ENCODE peak calls at places on chromosomes 7 and 10, in five cellular contexts. B is OCI-LY7, M is hepatocyte, O is PC-3, S is HCT116. J is an unnamed sample. For H4K20me1, the result is how much of the 10 kb centered on the place peaks cover.

GRCh38 chr10:13862541-13863233 is 275.9 kb downstream of the PRPF18 start:
- DNase-seq in M (no peak), B (no peak), S (no peak), O (peak), J (no peak)

GRCh38 chr7:153604-154003 is 38.8 kb upstream of the FAM20C start:
- DNase-seq in S (no peak), M (no peak), B (no peak), O (no peak), J (no peak)

GRCh38 chr10:124354411-124355382 is 64.0 kb downstream of the OAT start:
- DNase-seq in M (peak), B (no peak), S (peak), O (no peak), J (peak)

GRCh38 chr7:3179456-3179855 is 121.6 kb upstream of the SDK1 start:
- DNase-seq in B (no peak), O (no peak), M (peak), S (no peak), J (no peak)

GRCh38 chr10:30705086-30705624 is 75.6 kb upstream of the LYZL2 start:
- DNase-seq in O (no peak), M (no peak), B (peak), S (no peak), J (no peak)

GRCh38 chr10:13105184-13105583 is 5.2 kb downstream of the OPTN start:
- DNase-seq in O (no peak), S (no peak), B (no peak), M (no peak), J (peak)

GRCh38 chr10:109959571-109960145 is 36.3 kb upstream of the XPNPEP1 start:
- DNase-seq in S (no peak), O (no peak), B (no peak), M (no peak), J (no peak)

GRCh38 chr10:129470103-129470851 is 3.2 kb downstream of the MGMT start:
- DNase-seq in O (no peak), M (no peak), B (no peak), S (no peak), J (no peak)

DNA sequence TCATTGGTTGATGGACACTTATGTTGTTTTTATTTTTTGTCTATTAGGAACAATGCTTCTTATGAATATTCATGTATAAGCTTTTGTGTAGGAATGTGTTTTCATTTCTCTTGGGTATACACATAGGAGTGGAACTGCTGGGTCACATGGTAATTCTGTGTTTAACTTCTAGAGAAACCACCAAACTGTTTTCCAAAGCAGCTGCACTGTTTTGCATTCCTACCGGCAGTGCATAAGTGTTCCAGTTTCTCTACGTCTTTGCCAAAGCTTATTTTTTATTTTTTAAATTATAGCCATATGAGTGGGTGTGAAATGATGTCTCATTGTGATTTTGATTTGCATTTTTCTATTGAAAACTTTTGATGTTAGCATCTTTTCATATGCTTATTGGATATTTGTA is 51.3 kb downstream of the ADK start:
- DNase-seq in O (no peak), S (no peak), M (no peak), B (no peak), J (no peak)
- H4K20me1 ChIP-seq in O (under half), S (under half), M (under half), B (under half), J (under half)

DNA sequence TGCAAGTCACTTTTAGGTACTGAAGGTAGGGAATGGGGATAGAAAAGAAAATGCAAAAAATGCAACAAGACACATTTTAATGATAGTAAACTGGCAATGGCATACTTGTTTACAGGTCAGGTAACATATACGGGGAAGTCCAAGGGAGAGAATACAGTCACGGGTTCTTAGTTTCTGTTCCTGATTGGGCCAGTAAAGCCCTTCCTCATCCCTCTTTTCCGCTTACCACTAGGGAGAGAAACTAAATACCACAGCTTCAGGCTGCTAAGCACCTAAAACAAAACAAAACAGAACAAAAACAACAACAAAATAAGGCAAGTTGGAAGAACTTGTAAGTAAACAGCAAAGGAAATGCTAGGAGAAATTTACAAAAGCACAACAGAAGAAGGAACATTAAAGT is 65.2 kb upstream of the OGDHL start:
- DNase-seq in S (no peak), M (no peak), B (no peak), O (no peak), J (no peak)
- TF ChIP-seq EZH2phosphoT487 in S (no peak), M (no peak), B (no peak), O (no peak), J (no peak)

DNA sequence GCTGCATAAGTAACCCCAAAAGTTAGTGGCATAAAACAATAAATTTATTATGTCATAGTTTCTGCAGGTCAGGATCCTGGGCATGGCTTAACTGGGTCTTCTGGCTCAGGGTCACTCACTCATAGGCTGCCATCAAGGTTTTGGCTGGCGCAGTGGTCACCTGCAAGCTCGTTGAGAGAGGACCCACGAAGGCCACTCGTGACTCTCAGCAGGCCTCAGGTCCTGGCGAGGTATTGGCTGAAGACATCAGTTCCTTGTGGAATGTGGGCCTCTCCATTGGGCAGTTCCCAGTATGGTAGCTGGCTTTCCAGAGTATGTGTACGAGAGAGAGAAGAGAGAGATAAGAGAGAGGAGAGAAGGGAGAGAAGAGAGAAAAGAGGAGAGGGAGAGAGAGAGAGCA is 138.3 kb upstream of the KLF14 start:
- DNase-seq in S (no peak), M (no peak), O (no peak), B (no peak), J (no peak)
- H4K20me1 ChIP-seq in S (under half), M (under half), O (under half), B (under half), J (under half)

DNA sequence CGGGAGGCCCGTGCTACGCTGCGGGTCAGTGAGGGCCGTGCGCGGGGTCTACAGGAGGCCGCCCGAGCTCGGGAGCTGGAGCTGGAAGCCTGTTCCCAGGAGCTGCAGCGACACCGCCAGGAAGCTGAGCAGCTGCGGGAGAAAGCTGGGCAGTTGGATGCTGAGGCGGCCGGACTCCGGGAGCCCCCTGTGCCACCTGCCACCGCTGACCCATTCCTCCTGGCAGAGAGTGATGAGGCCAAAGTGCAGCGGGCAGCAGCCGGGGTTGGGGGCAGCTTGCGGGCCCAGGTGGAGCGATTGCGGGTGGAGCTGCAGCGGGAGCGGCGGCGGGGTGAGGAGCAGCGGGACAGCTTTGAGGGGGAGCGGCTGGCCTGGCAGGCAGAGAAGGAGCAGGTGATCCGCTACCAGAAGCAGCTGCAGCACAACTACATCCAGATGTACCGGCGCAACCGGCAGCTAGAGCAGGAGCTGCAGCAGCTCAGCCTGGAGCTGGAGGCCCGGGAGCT is 7.0 kb downstream of the LZTS2 start:
- DNase-seq in B (no peak), O (no peak), S (no peak), M (no peak), J (no peak)
- TF ChIP-seq EZH2phosphoT487 in B (no peak), O (no peak), S (no peak), M (no peak), J (no peak)

GRCh38 chr10:17784701-17785100 is 24.4 kb upstream of the MRC1 start:
- DNase-seq in S (no peak), M (no peak), B (no peak), O (peak), J (peak)

GRCh38 chr10:17785276-17785935 is 23.7 kb upstream of the MRC1 start:
- DNase-seq in M (no peak), B (no peak), O (no peak), S (no peak), J (peak)

GRCh38 chr10:17782921-17783665 is 26.1 kb upstream of the MRC1 start:
- DNase-seq in O (peak), B (no peak), S (no peak), M (no peak), J (peak)

GRCh38 chr10:17781856-17782255 is 27.3 kb upstream of the MRC1 start:
- DNase-seq in S (no peak), M (no peak), O (no peak), B (no peak), J (no peak)

GRCh38 chr10:17783751-17784150 is 25.4 kb upstream of the MRC1 start:
- DNase-seq in S (no peak), O (peak), M (no peak), B (no peak), J (peak)
- H4K20me1 ChIP-seq in S (under half), O (under half), M (under half), B (under half), J (under half)

GRCh38 chr10:102322914-102323313 is 72.6 kb upstream of the NFKB2 start:
- DNase-seq in S (no peak), M (no peak), O (no peak), B (no peak), J (no peak)
- TF ChIP-seq EZH2phosphoT487 in S (no peak), M (no peak), O (no peak), B (no peak), J (no peak)

DNA sequence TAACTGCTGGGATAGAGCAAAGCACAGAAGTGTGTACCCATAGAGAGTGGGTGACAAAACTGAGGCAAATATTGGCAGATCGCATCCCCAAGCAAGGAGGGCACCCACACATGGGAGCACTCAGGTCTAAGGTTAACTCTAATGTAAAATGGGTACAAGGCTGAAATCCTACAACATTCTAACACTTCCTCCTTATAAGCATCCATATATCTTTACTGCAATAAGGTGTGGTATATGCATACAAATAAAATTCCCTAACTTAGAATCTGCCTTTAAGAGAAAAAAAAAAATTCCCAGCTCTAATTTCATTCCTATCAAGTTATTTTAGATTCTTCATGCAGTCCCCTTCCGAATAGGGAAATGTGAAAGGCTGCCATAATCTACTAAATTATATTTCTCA is 18.7 kb downstream of the EIF3A start:
- DNase-seq in O (no peak), S (no peak), B (no peak), M (no peak), J (no peak)
- H4K20me1 ChIP-seq in O (under half), S (half or more), B (under half), M (under half), J (under half)

J was measured in GM23248.